ENCODE peak calls at places on chromosomes 5 and 9, in four cellular contexts. L is LHCN-M2, A is head of caudate nucleus, E is GM20000. M is an unnamed sample.

GRCh38 chr5:134079748-134080581 is 34.5 kb upstream of the TCF7 start:
- DNase-seq in L (no peak), A (no peak), E (no peak), M (no peak)

GRCh38 chr5:392431-392988 is 50.5 kb upstream of the EXOC3 start:
- DNase-seq in L (peak), A (no peak), E (peak), M (peak)

GRCh38 chr9:110452227-110452801 is 114.7 kb upstream of the TXNDC8 start:
- DNase-seq in L (peak), A (no peak), E (no peak), M (peak)

GRCh38 chr5:501833-502184 is 22.4 kb downstream of the SLC9A3 start:
- DNase-seq in L (no peak), A (no peak), E (no peak), M (no peak)

GRCh38 chr9:110224583-110224982 is 16.6 kb upstream of the C9orf152 start:
- DNase-seq in L (no peak), A (no peak), E (no peak), M (no peak)

GRCh38 chr5:42779083-42779482 is 22.5 kb downstream of the CCDC152 start:
- DNase-seq in L (no peak), A (no peak), E (no peak), M (no peak)

GRCh38 chr5:173245319-173246134 is 10.5 kb upstream of the NKX2-5 start:
- DNase-seq in L (no peak), A (no peak), E (peak), M (no peak)

GRCh38 chr9:125142560-125143376 is 560 bp downstream of the SCAI start:
- DNase-seq in L (no peak), A (peak), E (peak), M (no peak)

GRCh38 chr5:158847772-158848171 is 251.9 kb downstream of the EBF1 start:
- DNase-seq in L (no peak), A (no peak), E (no peak), M (no peak)

GRCh38 chr5:172133359-172134029 is 54.5 kb downstream of the STK10 start:
- DNase-seq in L (peak), A (peak), E (no peak), M (peak)

GRCh38 chr5:100905259-100905914 is 2.3 kb upstream of the ST8SIA4 start:
- DNase-seq in L (no peak), A (no peak), E (no peak), M (no peak)

GRCh38 chr9:78213696-78214095 is 22.2 kb upstream of the CEP78 start:
- DNase-seq in L (peak), A (peak), E (no peak), M (peak)

GRCh38 chr5:82272957-82273356 is 5.2 kb downstream of the RPS23 start:
- DNase-seq in L (no peak), A (no peak), E (no peak), M (no peak)

GRCh38 chr9:126411225-126411947 is 84.8 kb downstream of the MVB12B start:
- DNase-seq in L (no peak), A (no peak), E (peak), M (peak)

GRCh38 chr5:69188811-69189161 is 597 bp upstream of the CENPH start:
- DNase-seq in L (no peak), A (no peak), E (peak), M (no peak)

GRCh38 chr9:99907208-99907532 is 716 bp downstream of the STX17 start:
- DNase-seq in L (no peak), A (no peak), E (no peak), M (no peak)

GRCh38 chr5:166430491-166431319 is 1860.7 kb upstream of the WWC1 start:
- DNase-seq in L (no peak), A (no peak), E (no peak), M (no peak)